ENCODE peak calls at places on chromosomes 12 and 14, in seven cellular contexts. One of them, this sample, is unnamed.

GRCh38 chr12:10018390-10018789 is 8.0 kb downstream of the CLEC12B start:
- DNase-seq in GM10248: no peak
- DNase-seq in nephron progenitor cell: no peak
- DNase-seq in fibroblast of pulmonary artery: peak
- DNase-seq in AG09309: no peak
- DNase-seq in bronchial epithelial cell: peak
- DNase-seq in mesothelial cell of epicardium: no peak
- DNase-seq in this sample: no peak

GRCh38 chr14:68074765-68075381 is 255.3 kb downstream of the RAD51B start:
- DNase-seq in GM10248: no peak
- DNase-seq in nephron progenitor cell: no peak
- DNase-seq in fibroblast of pulmonary artery: peak
- DNase-seq in AG09309: no peak
- DNase-seq in bronchial epithelial cell: no peak
- DNase-seq in mesothelial cell of epicardium: no peak
- DNase-seq in this sample: no peak

GRCh38 chr12:92028039-92028709 is 117.5 kb downstream of the BTG1 start:
- DNase-seq in GM10248: no peak
- DNase-seq in nephron progenitor cell: no peak
- DNase-seq in fibroblast of pulmonary artery: peak
- DNase-seq in AG09309: peak
- DNase-seq in bronchial epithelial cell: peak
- DNase-seq in mesothelial cell of epicardium: no peak
- DNase-seq in this sample: no peak

GRCh38 chr14:78202976-78203375 is 32.8 kb downstream of the NRXN3 start:
- DNase-seq in GM10248: no peak
- DNase-seq in nephron progenitor cell: no peak
- DNase-seq in fibroblast of pulmonary artery: no peak
- DNase-seq in AG09309: no peak
- DNase-seq in bronchial epithelial cell: peak
- DNase-seq in mesothelial cell of epicardium: no peak
- DNase-seq in this sample: no peak

GRCh38 chr12:71157601-71158233 is at the start of gene TSPAN8:
- DNase-seq in GM10248: no peak
- DNase-seq in nephron progenitor cell: no peak
- DNase-seq in fibroblast of pulmonary artery: no peak
- DNase-seq in AG09309: no peak
- DNase-seq in bronchial epithelial cell: peak
- DNase-seq in mesothelial cell of epicardium: no peak
- DNase-seq in this sample: no peak

GRCh38 chr14:95562892-95563685 is 28.2 kb downstream of the GLRX5 start:
- DNase-seq in GM10248: no peak
- DNase-seq in nephron progenitor cell: no peak
- DNase-seq in fibroblast of pulmonary artery: peak
- DNase-seq in AG09309: no peak
- DNase-seq in bronchial epithelial cell: peak
- DNase-seq in mesothelial cell of epicardium: no peak
- DNase-seq in this sample: no peak

GRCh38 chr12:59583003-59583712 is 12.7 kb upstream of the SLC16A7 start:
- DNase-seq in GM10248: no peak
- DNase-seq in nephron progenitor cell: no peak
- DNase-seq in fibroblast of pulmonary artery: no peak
- DNase-seq in AG09309: no peak
- DNase-seq in bronchial epithelial cell: no peak
- DNase-seq in mesothelial cell of epicardium: no peak
- DNase-seq in this sample: no peak

GRCh38 chr12:4506870-4507269 is 31.8 kb upstream of the RAD51AP1 start:
- DNase-seq in GM10248: peak
- DNase-seq in nephron progenitor cell: no peak
- DNase-seq in fibroblast of pulmonary artery: peak
- DNase-seq in AG09309: peak
- DNase-seq in bronchial epithelial cell: peak
- DNase-seq in mesothelial cell of epicardium: no peak
- DNase-seq in this sample: no peak

DNA sequence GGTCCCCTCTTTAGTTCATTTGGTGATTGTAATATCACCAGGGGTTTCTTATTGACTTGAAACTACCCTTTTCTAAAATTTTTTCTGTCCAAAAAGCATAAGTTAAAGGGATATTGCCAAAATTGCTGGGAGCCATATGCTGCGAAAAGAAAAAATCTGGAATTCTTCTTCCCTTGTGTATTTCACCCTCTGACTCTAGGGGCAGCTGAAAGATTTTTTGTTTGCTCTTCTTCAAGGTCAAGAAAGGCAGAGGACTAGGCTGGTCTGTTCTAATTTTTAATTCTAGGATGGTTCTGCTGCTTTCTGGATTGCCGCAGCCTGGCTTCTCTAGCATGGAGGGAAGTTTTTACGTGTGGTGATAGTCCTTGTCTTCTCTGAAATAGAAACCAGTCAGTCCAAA is 61.6 kb downstream of the FBXL14 start:
- DNase-seq in GM10248: no peak
- DNase-seq in nephron progenitor cell: no peak
- DNase-seq in fibroblast of pulmonary artery: no peak
- DNase-seq in AG09309: no peak
- DNase-seq in bronchial epithelial cell: no peak
- DNase-seq in mesothelial cell of epicardium: no peak
- DNase-seq in this sample: no peak
- TF ChIP-seq CTCF in GM10248: no peak
- TF ChIP-seq CTCF in nephron progenitor cell: no peak
- TF ChIP-seq CTCF in fibroblast of pulmonary artery: no peak
- TF ChIP-seq CTCF in AG09309: peak
- TF ChIP-seq CTCF in bronchial epithelial cell: no peak
- TF ChIP-seq CTCF in mesothelial cell of epicardium: no peak
- TF ChIP-seq CTCF in this sample: no peak

GRCh38 chr14:100294213-100294962 is 11.9 kb downstream of the SLC25A29 start:
- DNase-seq in GM10248: no peak
- DNase-seq in nephron progenitor cell: no peak
- DNase-seq in fibroblast of pulmonary artery: no peak
- DNase-seq in AG09309: no peak
- DNase-seq in bronchial epithelial cell: no peak
- DNase-seq in mesothelial cell of epicardium: no peak
- DNase-seq in this sample: no peak
- TF ChIP-seq CTCF in GM10248: no peak
- TF ChIP-seq CTCF in nephron progenitor cell: no peak
- TF ChIP-seq CTCF in fibroblast of pulmonary artery: no peak
- TF ChIP-seq CTCF in AG09309: no peak
- TF ChIP-seq CTCF in bronchial epithelial cell: no peak
- TF ChIP-seq CTCF in mesothelial cell of epicardium: no peak
- TF ChIP-seq CTCF in this sample: no peak

GRCh38 chr14:53536446-53536845 is 383.3 kb upstream of the DDHD1 start:
- DNase-seq in GM10248: no peak
- DNase-seq in nephron progenitor cell: no peak
- DNase-seq in fibroblast of pulmonary artery: no peak
- DNase-seq in AG09309: no peak
- DNase-seq in bronchial epithelial cell: no peak
- DNase-seq in mesothelial cell of epicardium: no peak
- DNase-seq in this sample: no peak

GRCh38 chr14:53538316-53538851 is 385.3 kb upstream of the DDHD1 start:
- DNase-seq in GM10248: no peak
- DNase-seq in nephron progenitor cell: no peak
- DNase-seq in fibroblast of pulmonary artery: no peak
- DNase-seq in AG09309: peak
- DNase-seq in bronchial epithelial cell: no peak
- DNase-seq in mesothelial cell of epicardium: no peak
- DNase-seq in this sample: no peak

GRCh38 chr14:53534841-53535240 is 381.7 kb upstream of the DDHD1 start:
- DNase-seq in GM10248: no peak
- DNase-seq in nephron progenitor cell: no peak
- DNase-seq in fibroblast of pulmonary artery: no peak
- DNase-seq in AG09309: peak
- DNase-seq in bronchial epithelial cell: no peak
- DNase-seq in mesothelial cell of epicardium: no peak
- DNase-seq in this sample: no peak

GRCh38 chr14:53539489-53540126 is 386.5 kb upstream of the DDHD1 start:
- DNase-seq in GM10248: peak
- DNase-seq in nephron progenitor cell: peak
- DNase-seq in fibroblast of pulmonary artery: peak
- DNase-seq in AG09309: peak
- DNase-seq in bronchial epithelial cell: peak
- DNase-seq in mesothelial cell of epicardium: peak
- DNase-seq in this sample: peak

GRCh38 chr14:53537421-53538315 is 384.5 kb upstream of the DDHD1 start:
- DNase-seq in GM10248: no peak
- DNase-seq in nephron progenitor cell: no peak
- DNase-seq in fibroblast of pulmonary artery: no peak
- DNase-seq in AG09309: no peak
- DNase-seq in bronchial epithelial cell: no peak
- DNase-seq in mesothelial cell of epicardium: no peak
- DNase-seq in this sample: no peak
- TF ChIP-seq CTCF in GM10248: no peak
- TF ChIP-seq CTCF in nephron progenitor cell: no peak
- TF ChIP-seq CTCF in fibroblast of pulmonary artery: peak
- TF ChIP-seq CTCF in AG09309: peak
- TF ChIP-seq CTCF in bronchial epithelial cell: no peak
- TF ChIP-seq CTCF in mesothelial cell of epicardium: no peak
- TF ChIP-seq CTCF in this sample: no peak

DNA sequence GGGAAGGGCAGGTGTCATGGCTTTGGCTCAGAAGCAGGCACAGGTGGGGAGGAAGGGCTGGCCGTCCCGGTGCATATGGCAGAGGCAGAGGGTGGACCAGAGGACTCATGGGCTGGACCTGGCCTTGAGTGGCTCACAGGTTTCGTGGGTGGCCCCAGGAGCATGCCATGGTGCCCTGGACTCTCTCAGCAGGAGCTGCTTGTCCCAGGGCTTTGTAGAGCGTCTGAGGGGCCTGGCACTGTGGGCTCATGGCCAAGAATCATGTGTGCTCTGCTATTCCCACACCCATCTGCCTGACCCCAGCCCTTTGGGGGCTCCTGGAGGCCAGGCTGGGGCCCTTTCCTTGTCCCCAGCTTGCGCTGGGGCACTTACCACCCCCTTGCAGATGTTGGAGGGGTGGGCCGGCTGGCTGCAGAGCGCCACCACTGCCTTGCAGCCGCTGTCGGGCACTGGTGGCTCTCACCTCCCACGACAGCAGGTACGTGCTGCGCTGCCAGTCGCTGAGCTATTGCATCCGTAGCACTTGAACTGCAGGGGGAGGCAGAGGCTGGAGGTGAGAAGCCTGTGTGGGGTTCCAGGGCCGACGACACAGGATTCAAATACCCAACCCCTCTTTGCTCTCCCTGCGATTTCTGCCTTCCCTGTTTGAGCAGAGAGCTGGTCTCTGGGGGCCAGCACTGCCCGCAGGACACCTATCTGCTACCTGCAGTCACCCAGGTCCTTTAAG is 187.4 kb upstream of the PRMT8 start:
- DNase-seq in GM10248: no peak
- DNase-seq in nephron progenitor cell: peak
- DNase-seq in fibroblast of pulmonary artery: no peak
- DNase-seq in AG09309: no peak
- DNase-seq in bronchial epithelial cell: peak
- DNase-seq in mesothelial cell of epicardium: no peak
- DNase-seq in this sample: no peak
- TF ChIP-seq CTCF in GM10248: no peak
- TF ChIP-seq CTCF in nephron progenitor cell: no peak
- TF ChIP-seq CTCF in fibroblast of pulmonary artery: no peak
- TF ChIP-seq CTCF in AG09309: peak
- TF ChIP-seq CTCF in bronchial epithelial cell: peak
- TF ChIP-seq CTCF in mesothelial cell of epicardium: no peak
- TF ChIP-seq CTCF in this sample: no peak

DNA sequence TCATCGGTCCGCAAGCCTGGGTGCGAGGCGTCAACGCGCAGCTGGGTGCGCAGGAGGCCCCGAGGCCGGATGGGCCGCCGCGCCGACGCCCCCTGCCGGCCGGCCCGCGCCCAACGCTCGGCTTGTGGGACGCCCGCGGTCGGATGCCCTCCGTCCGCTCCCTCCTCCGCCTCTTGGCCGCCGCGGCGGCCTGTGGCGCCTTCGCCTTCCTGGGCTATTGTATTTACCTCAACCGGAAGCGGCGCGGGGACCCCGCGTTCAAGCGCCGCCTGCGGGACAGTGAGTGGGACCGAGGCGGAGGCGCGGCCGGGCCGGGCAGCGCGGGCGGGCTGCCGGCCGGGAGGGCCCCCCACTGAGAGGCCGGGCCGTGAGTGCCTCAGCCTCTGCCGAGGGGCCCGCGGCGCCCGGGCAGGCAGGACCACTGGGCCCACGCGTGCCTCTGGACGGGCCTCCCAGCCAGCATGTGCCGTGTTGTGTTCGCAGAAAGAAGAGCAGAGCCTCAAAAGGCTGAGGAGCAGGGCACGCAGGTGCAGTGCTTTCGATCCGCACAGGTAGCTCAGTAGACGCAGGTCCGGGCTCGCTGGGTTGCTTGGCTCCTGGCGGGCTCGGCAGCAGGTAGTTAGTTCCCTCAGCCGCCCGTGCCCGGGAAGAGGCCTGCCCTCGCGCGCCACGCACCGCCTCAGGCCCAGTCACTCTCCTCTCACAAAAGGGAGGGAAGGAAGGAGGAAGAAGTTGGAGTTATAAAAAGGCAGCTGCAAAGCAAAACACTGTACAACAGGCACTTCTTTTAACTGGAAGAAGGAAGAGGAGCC is at the start of gene TOMM20L:
- DNase-seq in GM10248: peak
- DNase-seq in nephron progenitor cell: peak
- DNase-seq in fibroblast of pulmonary artery: peak
- DNase-seq in AG09309: peak
- DNase-seq in bronchial epithelial cell: peak
- DNase-seq in mesothelial cell of epicardium: peak
- DNase-seq in this sample: peak
- TF ChIP-seq CTCF in GM10248: peak
- TF ChIP-seq CTCF in nephron progenitor cell: peak
- TF ChIP-seq CTCF in fibroblast of pulmonary artery: peak
- TF ChIP-seq CTCF in AG09309: peak
- TF ChIP-seq CTCF in bronchial epithelial cell: peak
- TF ChIP-seq CTCF in mesothelial cell of epicardium: peak
- TF ChIP-seq CTCF in this sample: peak

GRCh38 chr12:107891967-107892366 is 117.5 kb downstream of the ASCL4 start:
- DNase-seq in GM10248: no peak
- DNase-seq in nephron progenitor cell: no peak
- DNase-seq in fibroblast of pulmonary artery: peak
- DNase-seq in AG09309: no peak
- DNase-seq in bronchial epithelial cell: peak
- DNase-seq in mesothelial cell of epicardium: no peak
- DNase-seq in this sample: no peak
- TF ChIP-seq CTCF in GM10248: peak
- TF ChIP-seq CTCF in nephron progenitor cell: peak
- TF ChIP-seq CTCF in fibroblast of pulmonary artery: peak
- TF ChIP-seq CTCF in AG09309: peak
- TF ChIP-seq CTCF in bronchial epithelial cell: peak
- TF ChIP-seq CTCF in mesothelial cell of epicardium: no peak
- TF ChIP-seq CTCF in this sample: no peak

GRCh38 chr12:31897791-31898503 is 61.3 kb upstream of the RESF1 start:
- DNase-seq in GM10248: no peak
- DNase-seq in nephron progenitor cell: peak
- DNase-seq in fibroblast of pulmonary artery: peak
- DNase-seq in AG09309: no peak
- DNase-seq in bronchial epithelial cell: no peak
- DNase-seq in mesothelial cell of epicardium: no peak
- DNase-seq in this sample: no peak

GRCh38 chr12:31896514-31897039 is 62.6 kb upstream of the RESF1 start:
- DNase-seq in GM10248: peak
- DNase-seq in nephron progenitor cell: no peak
- DNase-seq in fibroblast of pulmonary artery: peak
- DNase-seq in AG09309: no peak
- DNase-seq in bronchial epithelial cell: peak
- DNase-seq in mesothelial cell of epicardium: no peak
- DNase-seq in this sample: peak

GRCh38 chr12:31899136-31899535 is 60.1 kb upstream of the RESF1 start:
- DNase-seq in GM10248: no peak
- DNase-seq in nephron progenitor cell: no peak
- DNase-seq in fibroblast of pulmonary artery: no peak
- DNase-seq in AG09309: no peak
- DNase-seq in bronchial epithelial cell: no peak
- DNase-seq in mesothelial cell of epicardium: no peak
- DNase-seq in this sample: no peak

GRCh38 chr12:31903025-31903424 is 56.2 kb upstream of the RESF1 start:
- DNase-seq in GM10248: no peak
- DNase-seq in nephron progenitor cell: no peak
- DNase-seq in fibroblast of pulmonary artery: no peak
- DNase-seq in AG09309: no peak
- DNase-seq in bronchial epithelial cell: no peak
- DNase-seq in mesothelial cell of epicardium: no peak
- DNase-seq in this sample: no peak

GRCh38 chr12:31900271-31900670 is 58.9 kb upstream of the RESF1 start:
- DNase-seq in GM10248: no peak
- DNase-seq in nephron progenitor cell: no peak
- DNase-seq in fibroblast of pulmonary artery: no peak
- DNase-seq in AG09309: no peak
- DNase-seq in bronchial epithelial cell: no peak
- DNase-seq in mesothelial cell of epicardium: no peak
- DNase-seq in this sample: no peak
- TF ChIP-seq CTCF in GM10248: no peak
- TF ChIP-seq CTCF in nephron progenitor cell: no peak
- TF ChIP-seq CTCF in fibroblast of pulmonary artery: no peak
- TF ChIP-seq CTCF in AG09309: no peak
- TF ChIP-seq CTCF in bronchial epithelial cell: no peak
- TF ChIP-seq CTCF in mesothelial cell of epicardium: no peak
- TF ChIP-seq CTCF in this sample: no peak

This sample was measured in activated B cell treated with CpG ODN at 0.5 μM for 24 hours.